ENCODE peak calls at places on chromosome 2, in six cellular contexts. Y is CD8-positive, alpha-beta memory T cell; R is Panc1; H is fibroblast of lung; D is astrocyte of the spinal cord; K is mucosa of descending colon. Z is an unnamed sample.

GRCh38 chr2:14348247-14348646 is 284.3 kb upstream of the LRATD1 start:
- DNase-seq in Y (no peak), R (no peak), H (no peak), D (no peak), K (no peak), Z (no peak)

GRCh38 chr2:43075906-43076585 is 150.4 kb downstream of the ZFP36L2 start:
- DNase-seq in Y (no peak), R (no peak), H (peak), D (peak), K (no peak), Z (no peak)

GRCh38 chr2:77398970-77399369 is 123.2 kb downstream of the LRRTM4 start:
- DNase-seq in Y (no peak), R (no peak), H (no peak), D (no peak), K (no peak), Z (no peak)

GRCh38 chr2:46381263-46381849 is 84.1 kb downstream of the EPAS1 start:
- DNase-seq in Y (no peak), R (no peak), H (peak), D (no peak), K (no peak), Z (no peak)

GRCh38 chr2:66364495-66364992 is 70.4 kb upstream of the MEIS1 start:
- DNase-seq in Y (no peak), R (no peak), H (peak), D (peak), K (peak), Z (no peak)

GRCh38 chr2:215439980-215440512 is 4.2 kb upstream of the FN1 start:
- DNase-seq in Y (no peak), R (no peak), H (peak), D (no peak), K (no peak), Z (no peak)

GRCh38 chr2:84735383-84735782 is 145.5 kb downstream of the TRABD2A start:
- DNase-seq in Y (no peak), R (no peak), H (peak), D (no peak), K (no peak), Z (no peak)

GRCh38 chr2:218257390-218257981 is 3.3 kb upstream of the GPBAR1 start:
- DNase-seq in Y (peak), R (no peak), H (no peak), D (no peak), K (no peak), Z (no peak)

GRCh38 chr2:240434728-240435456 is 571 bp upstream of the GPC1 start:
- DNase-seq in Y (peak), R (no peak), H (peak), D (peak), K (peak), Z (peak)

GRCh38 chr2:156541229-156541628 is 105.0 kb downstream of the GPD2 start:
- DNase-seq in Y (no peak), R (no peak), H (no peak), D (no peak), K (no peak), Z (no peak)

GRCh38 chr2:42767899-42768705 is 4.2 kb upstream of the OXER1 start:
- DNase-seq in Y (no peak), R (no peak), H (no peak), D (no peak), K (no peak), Z (no peak)

GRCh38 chr2:175817200-175817599 is 184.9 kb downstream of the LNPK start:
- DNase-seq in Y (no peak), R (no peak), H (no peak), D (no peak), K (no peak), Z (no peak)

GRCh38 chr2:64931536-64932326 is 57.5 kb upstream of the SLC1A4 start:
- DNase-seq in Y (no peak), R (no peak), H (no peak), D (no peak), K (no peak), Z (no peak)

GRCh38 chr2:3430211-3430610 is 50.7 kb downstream of the TRAPPC12 start:
- DNase-seq in Y (no peak), R (no peak), H (peak), D (no peak), K (no peak), Z (no peak)

GRCh38 chr2:140604096-140604495 is 1526.7 kb downstream of the LRP1B start:
- DNase-seq in Y (no peak), R (no peak), H (peak), D (peak), K (no peak), Z (no peak)

GRCh38 chr2:231714639-231715498 is 6.5 kb downstream of the PTMA start:
- DNase-seq in Y (peak), R (no peak), H (peak), D (peak), K (peak), Z (no peak)

GRCh38 chr2:157261199-157261782 is 3.8 kb downstream of the GALNT5 start:
- DNase-seq in Y (no peak), R (peak), H (peak), D (peak), K (peak), Z (no peak)

GRCh38 chr2:103138123-103138886 is 376.5 kb downstream of the TMEM182 start:
- DNase-seq in Y (no peak), R (no peak), H (no peak), D (no peak), K (no peak), Z (no peak)

GRCh38 chr2:217920879-217921603 is 81.8 kb downstream of the TNS1 start:
- DNase-seq in Y (no peak), R (no peak), H (peak), D (no peak), K (no peak), Z (no peak)

GRCh38 chr2:33086400-33087015 is 139.8 kb downstream of the LTBP1 start:
- DNase-seq in Y (no peak), R (no peak), H (peak), D (peak), K (no peak), Z (peak)

GRCh38 chr2:168652997-168653906 is 149.2 kb upstream of the NOSTRIN start:
- DNase-seq in Y (no peak), R (no peak), H (no peak), D (no peak), K (no peak), Z (peak)

GRCh38 chr2:227395556-227395955 is 7.8 kb upstream of the SCYGR1 start:
- DNase-seq in Y (no peak), R (no peak), H (no peak), D (no peak), K (no peak), Z (no peak)

GRCh38 chr2:70691497-70691896 is 76.5 kb downstream of the ADD2 start:
- DNase-seq in Y (no peak), R (no peak), H (no peak), D (no peak), K (no peak), Z (no peak)

GRCh38 chr2:134224005-134224404 is 29.9 kb upstream of the MGAT5 start:
- DNase-seq in Y (no peak), R (no peak), H (peak), D (no peak), K (no peak), Z (no peak)

GRCh38 chr2:105910497-105911238 is 166.0 kb downstream of the NCK2 start:
- DNase-seq in Y (no peak), R (no peak), H (no peak), D (no peak), K (no peak), Z (no peak)

DNA sequence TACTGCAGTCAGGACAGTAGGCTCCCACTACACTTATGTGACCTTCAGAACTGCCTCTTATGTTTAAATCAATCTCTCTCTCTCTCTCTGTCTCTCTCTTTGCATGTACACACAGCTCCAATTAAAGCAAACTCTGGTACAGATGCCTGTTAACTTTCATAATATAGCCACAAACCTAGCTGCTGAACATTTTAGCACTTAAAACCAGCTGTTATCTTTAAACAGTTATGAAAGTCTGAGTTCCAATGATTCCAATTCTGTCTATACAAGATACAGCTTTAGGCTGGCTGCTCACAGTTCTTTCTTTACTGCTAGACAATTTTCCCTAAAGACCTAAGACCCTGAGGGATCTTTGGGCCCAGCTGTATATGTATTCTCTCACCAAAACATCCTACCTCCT is 141.2 kb downstream of the OSR1 start:
- DNase-seq in Y (no peak), R (no peak), H (no peak), D (no peak), K (no peak), Z (no peak)
- H3K4me3 ChIP-seq in Y (no peak), R (no peak), H (no peak), D (no peak), K (no peak), Z (no peak)

GRCh38 chr2:128280901-128281321 is 37.8 kb downstream of the HS6ST1 start:
- DNase-seq in Y (no peak), R (no peak), H (no peak), D (no peak), K (no peak), Z (no peak)
- H3K4me3 ChIP-seq in Y (no peak), R (no peak), H (no peak), D (no peak), K (no peak), Z (no peak)

GRCh38 chr2:237696471-237696870 is 69.1 kb downstream of the LRRFIP1 start:
- DNase-seq in Y (no peak), R (no peak), H (no peak), D (no peak), K (no peak), Z (no peak)
- H3K4me3 ChIP-seq in Y (peak), R (peak), H (no peak), D (no peak), K (no peak), Z (no peak)

GRCh38 chr2:144332356-144333143 is 187.4 kb downstream of the ZEB2 start:
- DNase-seq in Y (peak), R (no peak), H (peak), D (peak), K (peak), Z (no peak)

GRCh38 chr2:144330951-144331651 is 188.8 kb downstream of the ZEB2 start:
- DNase-seq in Y (no peak), R (no peak), H (no peak), D (peak), K (peak), Z (no peak)

GRCh38 chr2:144331652-144332355 is 188.1 kb downstream of the ZEB2 start:
- DNase-seq in Y (no peak), R (no peak), H (peak), D (no peak), K (peak), Z (no peak)

GRCh38 chr2:144334551-144334950 is 185.4 kb downstream of the ZEB2 start:
- DNase-seq in Y (no peak), R (no peak), H (no peak), D (no peak), K (no peak), Z (no peak)

DNA sequence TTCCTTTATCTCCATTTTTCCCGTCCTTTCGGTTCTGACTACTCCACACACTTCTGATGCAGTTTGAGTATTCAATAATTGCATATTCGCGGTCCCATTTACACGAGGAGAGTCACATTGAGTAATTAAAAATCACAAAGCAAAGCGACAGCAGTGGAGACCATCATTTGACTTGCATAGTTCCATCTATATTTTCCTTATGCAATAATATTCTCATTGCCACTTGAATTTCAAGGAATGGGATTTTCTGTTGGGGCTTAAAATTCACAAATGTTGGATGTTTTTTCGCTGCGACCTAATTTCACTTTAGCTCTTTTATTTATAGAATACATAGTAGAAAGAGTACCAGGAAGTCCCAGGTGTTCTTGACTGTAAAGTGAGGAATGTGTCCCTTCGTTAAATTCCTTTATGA is 186.8 kb downstream of the ZEB2 start:
- DNase-seq in Y (no peak), R (no peak), H (no peak), D (no peak), K (no peak), Z (no peak)
- H3K4me3 ChIP-seq in Y (peak), R (peak), H (peak), D (peak), K (no peak), Z (no peak)

GRCh38 chr2:178072383-178073301 is at the start of gene PDE11A:
- DNase-seq in Y (no peak), R (no peak), H (peak), D (peak), K (peak), Z (peak)
- H3K4me3 ChIP-seq in Y (peak), R (peak), H (peak), D (peak), K (no peak), Z (peak)

DNA sequence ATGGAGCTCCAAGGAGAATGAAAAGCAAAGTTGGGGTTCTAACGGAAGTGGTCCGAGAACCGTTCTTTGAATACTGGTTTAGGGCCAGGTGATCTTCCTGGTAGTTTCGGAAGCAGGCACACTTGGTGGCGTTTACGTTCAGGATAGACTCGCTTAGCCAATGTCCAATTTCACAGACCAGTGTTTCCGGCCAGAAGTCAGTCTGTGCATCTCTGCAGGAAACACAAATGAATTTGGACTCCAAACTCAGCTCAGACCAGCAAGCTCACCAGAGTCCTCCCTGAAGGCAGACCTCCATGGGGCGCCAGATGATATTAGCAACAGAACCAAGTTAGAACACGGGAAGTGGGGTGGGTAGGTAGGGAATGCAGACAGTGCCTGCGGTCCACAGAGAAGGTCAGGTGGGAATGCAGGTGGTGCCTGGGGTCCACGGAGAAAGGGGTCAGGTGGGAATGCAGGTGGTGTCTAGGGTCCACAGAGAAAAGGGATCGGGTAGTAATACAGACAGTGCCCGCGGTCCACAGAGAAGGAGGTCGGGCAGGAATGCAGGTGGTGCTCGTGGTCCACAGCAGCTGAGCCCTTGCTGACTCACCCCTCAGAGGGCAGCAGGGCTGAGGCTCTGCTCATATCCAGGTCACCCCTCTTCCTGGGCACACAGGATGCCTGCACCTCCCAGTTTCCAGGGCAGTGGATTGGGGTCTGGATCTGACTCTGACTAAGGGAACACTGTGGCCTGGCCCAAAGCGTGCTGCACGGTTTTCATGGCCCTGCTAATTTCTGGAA is 169.0 kb downstream of the MYT1L start:
- DNase-seq in Y (no peak), R (no peak), H (no peak), D (no peak), K (no peak), Z (no peak)
- H3K4me3 ChIP-seq in Y (no peak), R (no peak), H (no peak), D (no peak), K (no peak), Z (no peak)

DNA sequence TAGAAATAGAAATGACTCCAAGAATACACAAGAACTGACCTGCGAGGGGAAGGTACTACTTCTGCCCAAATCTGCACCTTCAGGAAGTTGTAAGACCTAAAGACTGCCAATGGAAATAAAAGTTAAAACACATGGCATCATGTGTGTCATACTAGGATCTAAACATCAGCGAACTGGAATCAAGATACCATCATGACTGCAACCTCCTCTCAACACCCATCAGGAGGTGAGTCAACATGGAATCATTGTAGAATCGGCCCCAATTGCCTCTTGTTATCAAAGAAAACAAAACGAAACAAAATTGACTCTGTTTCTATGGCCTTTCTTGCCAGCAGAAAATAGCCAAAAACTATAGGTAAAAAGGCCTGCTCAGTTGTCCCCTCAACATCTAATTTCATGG is 15.1 kb downstream of the RDH14 start:
- DNase-seq in Y (no peak), R (no peak), H (peak), D (peak), K (no peak), Z (no peak)
- H3K4me3 ChIP-seq in Y (no peak), R (no peak), H (no peak), D (no peak), K (no peak), Z (no peak)

GRCh38 chr2:203547356-203547755 is 12.3 kb upstream of the RAPH1 start:
- DNase-seq in Y (no peak), R (no peak), H (no peak), D (no peak), K (no peak), Z (no peak)

GRCh38 chr2:203549406-203549805 is 14.3 kb upstream of the RAPH1 start:
- DNase-seq in Y (no peak), R (no peak), H (peak), D (no peak), K (no peak), Z (no peak)

GRCh38 chr2:203553784-203554183 is 18.7 kb upstream of the RAPH1 start:
- DNase-seq in Y (no peak), R (no peak), H (no peak), D (no peak), K (no peak), Z (no peak)

GRCh38 chr2:203548887-203549286 is 13.8 kb upstream of the RAPH1 start:
- DNase-seq in Y (no peak), R (no peak), H (no peak), D (no peak), K (no peak), Z (no peak)

GRCh38 chr2:203551653-203552250 is 16.7 kb upstream of the RAPH1 start:
- DNase-seq in Y (no peak), R (no peak), H (peak), D (no peak), K (peak), Z (no peak)
- H3K4me3 ChIP-seq in Y (no peak), R (no peak), H (no peak), D (no peak), K (no peak), Z (no peak)